ENCODE peak calls at places on chromosome 11, in six cellular contexts. D is CD4-positive, alpha-beta T cell; F is brain microvascular endothelial cell; A is endothelial cell; P is choroid plexus epithelial cell; G is BE2C. B is an unnamed sample.
A peak's percentile ranks its signal among the peaks of the same experiment; 100 is the strongest.

GRCh38 chr11:96869207-96869606 is 479.4 kb downstream of the JRKL start:
- DNase-seq in P (no peak), A (no peak), F (no peak), G (no peak), D (no peak), B (no peak)

GRCh38 chr11:35820614-35821013 is 123.2 kb upstream of the LDLRAD3 start:
- DNase-seq in D (no peak), F (no peak), A (no peak), P (no peak), G (no peak), B (no peak)

GRCh38 chr11:121479355-121479754 is 26.6 kb upstream of the SORL1-AS1 start:
- DNase-seq in G (no peak), P (peak; percentile 11), D (no peak), F (no peak), A (peak; percentile 18), B (no peak)

GRCh38 chr11:113457784-113458183 is 17.4 kb downstream of the DRD2 start:
- DNase-seq in F (no peak), P (no peak), A (no peak), D (no peak), G (peak; percentile 26), B (no peak)

GRCh38 chr11:1825785-1826451 is 8.9 kb upstream of the SYT8 start:
- DNase-seq in D (no peak), P (no peak), F (no peak), G (no peak), A (no peak), B (no peak)

GRCh38 chr11:125663910-125664309 is 16.7 kb downstream of the ACRV1 start:
- DNase-seq in D (no peak), F (no peak), G (no peak), A (no peak), P (peak; percentile 7), B (no peak)

GRCh38 chr11:118930152-118930712 is 4.5 kb upstream of the BCL9L start:
- DNase-seq in G (peak; percentile 75), D (peak; percentile 76), A (peak; percentile 83), F (peak; percentile 69), P (peak; percentile 77), B (peak; percentile 82)

GRCh38 chr11:21564095-21564494 is 628.8 kb upstream of the ANO5 start:
- DNase-seq in A (no peak), P (no peak), G (no peak), F (no peak), D (no peak), B (no peak)

GRCh38 chr11:110184974-110185597 is 91.9 kb downstream of the ZC3H12C start:
- DNase-seq in A (no peak), F (peak; percentile 57), G (no peak), P (peak; percentile 99), D (no peak), B (no peak)

GRCh38 chr11:78399136-78399535 is 18.5 kb downstream of the GAB2 start:
- DNase-seq in P (no peak), A (no peak), D (no peak), F (no peak), G (no peak), B (no peak)

GRCh38 chr11:131934006-131934405 is 563.6 kb downstream of the NTM start:
- DNase-seq in D (no peak), G (no peak), A (no peak), P (no peak), F (no peak), B (no peak)
- TF ChIP-seq CTCF in D (no peak), G (no peak), A (no peak), P (no peak), F (no peak), B (no peak)

GRCh38 chr11:75406338-75406777 is 7.0 kb downstream of the RPS3 start:
- DNase-seq in D (no peak), A (no peak), G (peak; percentile 67), F (no peak), P (no peak), B (no peak)

GRCh38 chr11:75403037-75403436 is 3.7 kb downstream of the RPS3 start:
- DNase-seq in D (no peak), P (no peak), G (no peak), A (no peak), F (no peak), B (no peak)

GRCh38 chr11:75413864-75414263 is 14.5 kb downstream of the RPS3 start:
- DNase-seq in A (no peak), F (no peak), D (no peak), G (no peak), P (no peak), B (no peak)

GRCh38 chr11:75403983-75404658 is 4.8 kb downstream of the RPS3 start:
- DNase-seq in A (no peak), G (no peak), D (no peak), P (no peak), F (no peak), B (no peak)

DNA sequence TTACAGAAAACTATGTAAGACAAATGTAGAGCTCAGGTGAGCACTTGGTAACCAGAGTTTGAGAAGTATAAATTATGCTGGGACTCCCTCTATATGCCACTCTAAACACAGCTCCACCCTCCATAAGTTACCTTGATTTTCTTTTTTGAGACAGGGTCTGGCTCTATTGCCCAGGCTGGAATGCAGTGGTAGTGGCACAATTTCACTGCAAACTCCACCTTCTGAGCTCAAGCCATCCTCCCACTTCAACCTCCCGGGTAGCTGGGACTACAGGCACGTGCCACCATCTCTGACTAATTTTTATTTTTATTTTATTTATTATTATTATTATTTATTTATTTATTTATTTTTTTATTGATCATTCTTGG is 9.5 kb downstream of the RPS3 start:
- DNase-seq in F (no peak), D (no peak), P (no peak), G (no peak), A (no peak), B (no peak)
- TF ChIP-seq CTCF in F (no peak), D (no peak), P (no peak), G (no peak), A (no peak), B (no peak)

GRCh38 chr11:111405551-111405950 is 26.5 kb upstream of the POU2AF1 start:
- DNase-seq in D (no peak), F (no peak), P (no peak), A (no peak), G (no peak), B (no peak)
- TF ChIP-seq CTCF in D (no peak), F (no peak), P (no peak), A (no peak), G (no peak), B (no peak)

DNA sequence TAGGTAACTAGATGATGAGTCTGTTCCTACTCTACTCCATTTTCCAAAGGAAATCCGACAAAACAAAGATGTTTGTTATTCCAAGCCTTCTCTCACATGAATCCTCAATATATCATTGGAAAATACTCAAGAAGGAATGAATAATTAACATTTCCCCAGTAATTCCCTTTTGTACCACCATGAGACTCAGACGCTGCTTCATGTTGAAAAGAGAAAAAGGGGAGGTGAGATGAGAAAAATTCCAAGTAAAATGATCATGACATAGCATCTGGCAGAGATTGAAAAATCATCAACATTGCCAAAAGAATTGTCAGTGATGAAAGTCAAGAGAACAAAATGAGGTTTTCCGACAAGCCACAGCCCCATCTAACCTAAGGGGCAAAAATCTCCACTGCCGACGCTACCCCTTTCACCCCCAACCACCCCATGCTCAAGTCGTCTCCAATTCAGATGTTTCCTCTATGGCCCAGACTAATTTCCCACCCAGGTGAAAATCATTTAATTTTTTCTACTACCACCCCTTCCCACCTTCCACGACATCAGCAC is 1.3 kb downstream of the RAB6A start:
- DNase-seq in A (no peak), F (no peak), P (peak; percentile 50), G (no peak), D (no peak), B (no peak)
- TF ChIP-seq CTCF in A (no peak), F (no peak), P (peak; percentile 39), G (peak; percentile 24), D (no peak), B (peak; percentile 41)

B was measured in neural crest cell.